ENCODE peak calls at places on chromosomes 5 and 9, in seven cellular contexts. Y is NCI-H2107, U is M059J, K is GM12892, L is SJSA1, G is dorsolateral prefrontal cortex, T is HEK293T. D is an unnamed sample.

GRCh38 chr5:132446621-132447020 is 44.0 kb downstream of the IRF1 start:
- DNase-seq in T (no peak), L (no peak), Y (no peak), G (no peak), K (no peak), U (peak), D (no peak)

GRCh38 chr9:124180557-124180956 is 77.2 kb upstream of the NEK6 start:
- DNase-seq in U (peak), Y (peak), G (peak), T (no peak), K (no peak), L (no peak), D (no peak)

GRCh38 chr5:9596833-9597232 is 33.3 kb downstream of the TAS2R1 start:
- DNase-seq in U (peak), Y (no peak), K (no peak), L (no peak), G (no peak), T (no peak), D (no peak)

GRCh38 chr5:139764250-139764791 is 31.3 kb upstream of the PSD2 start:
- DNase-seq in L (no peak), T (no peak), U (no peak), K (no peak), Y (no peak), G (peak), D (no peak)

GRCh38 chr9:83220737-83221136 is 157.8 kb upstream of the RASEF start:
- DNase-seq in G (no peak), Y (no peak), T (no peak), K (no peak), U (peak), L (no peak), D (no peak)

GRCh38 chr5:102341918-102342317 is 45.8 kb upstream of the SLCO4C1 start:
- DNase-seq in G (no peak), L (no peak), Y (no peak), T (no peak), K (no peak), U (peak), D (no peak)

GRCh38 chr5:171750316-171750788 is 35.3 kb upstream of the SMIM23 start:
- DNase-seq in Y (no peak), G (no peak), T (peak), L (no peak), U (peak), K (no peak), D (no peak)

GRCh38 chr5:126460977-126461376 is 37.8 kb downstream of the GRAMD2B start:
- DNase-seq in K (no peak), G (no peak), L (no peak), U (no peak), Y (no peak), T (no peak), D (no peak)

GRCh38 chr9:71795097-71795807 is 26.9 kb upstream of the CEMIP2 start:
- DNase-seq in T (no peak), L (no peak), U (no peak), K (peak), G (no peak), Y (no peak), D (no peak)

GRCh38 chr5:30112842-30113241 is 1080.6 kb upstream of the CDH6 start:
- DNase-seq in Y (no peak), T (no peak), K (no peak), G (no peak), U (no peak), L (no peak), D (no peak)

GRCh38 chr5:1380011-1380817 is 35.3 kb upstream of the CLPTM1L start:
- DNase-seq in K (no peak), Y (no peak), L (no peak), G (no peak), U (no peak), T (peak), D (no peak)

GRCh38 chr9:87267701-87268100 is 230.0 kb upstream of the DAPK1 start:
- DNase-seq in T (no peak), Y (no peak), G (no peak), L (no peak), K (no peak), U (peak), D (peak)

GRCh38 chr9:88747768-88748167 is 212.8 kb downstream of the NXNL2 start:
- DNase-seq in T (peak), G (no peak), L (peak), K (no peak), Y (no peak), U (peak), D (no peak)

GRCh38 chr9:34363619-34364351 is 12.9 kb downstream of the MYORG start:
- DNase-seq in L (no peak), K (no peak), Y (no peak), G (no peak), U (no peak), T (no peak), D (no peak)

GRCh38 chr5:6812800-6813731 is 99.8 kb downstream of the TENT4A start:
- DNase-seq in T (no peak), L (no peak), Y (no peak), K (no peak), U (peak), G (no peak), D (no peak)

GRCh38 chr5:147855774-147856069 is 22.8 kb upstream of the SCGB3A2 start:
- DNase-seq in U (no peak), T (no peak), Y (no peak), K (no peak), L (no peak), G (no peak), D (no peak)

GRCh38 chr9:19404278-19405075 is 4.3 kb upstream of the ACER2 start:
- DNase-seq in K (no peak), L (no peak), Y (no peak), T (no peak), G (no peak), U (no peak), D (no peak)

GRCh38 chr9:136939996-136940525 is 4.5 kb downstream of the FBXW5 start:
- DNase-seq in U (no peak), G (peak), L (no peak), K (no peak), T (no peak), Y (no peak), D (no peak)

GRCh38 chr9:28073278-28073677 is 500.0 kb upstream of the C9orf72 start:
- DNase-seq in K (no peak), T (peak), U (peak), G (no peak), Y (no peak), L (no peak), D (no peak)

GRCh38 chr5:38445374-38446028 is 110.9 kb downstream of the LIFR start:
- DNase-seq in K (no peak), L (no peak), G (no peak), Y (no peak), T (no peak), U (no peak), D (no peak)

GRCh38 chr5:159448-160172 is 31.7 kb upstream of the LRRC14B start:
- DNase-seq in T (no peak), Y (no peak), K (no peak), L (peak), U (peak), G (no peak), D (no peak)

GRCh38 chr5:50966986-50967385 is 300.5 kb downstream of the PARP8 start:
- DNase-seq in L (no peak), T (no peak), K (no peak), U (no peak), Y (no peak), G (no peak), D (no peak)

GRCh38 chr5:36623832-36624231 is 17.4 kb downstream of the SLC1A3 start:
- DNase-seq in U (no peak), G (no peak), Y (no peak), K (no peak), T (no peak), L (no peak), D (no peak)